ENCODE peak calls at places on chromosomes 7 and 10, in five cellular contexts. H is IMR-90, N is H1, Z is neuronal stem cell, U is mesenchymal stem cell. O is an unnamed sample.

GRCh38 chr7:133672866-133673265 is 420.0 kb downstream of the EXOC4 start:
- DNase-seq in H (no peak), N (no peak), Z (no peak), U (no peak), O (no peak)

GRCh38 chr7:149741629-149742028 is 31.8 kb downstream of the ZNF467 start:
- DNase-seq in H (no peak), N (peak; percentile 43), Z (no peak), U (no peak), O (no peak)

GRCh38 chr7:84686373-84686772 is 491.8 kb upstream of the SEMA3A start:
- DNase-seq in H (no peak), N (no peak), Z (no peak), U (no peak), O (no peak)

GRCh38 chr10:110137142-110137545 is 70.3 kb upstream of the MXI1 start:
- DNase-seq in H (peak; percentile 78), N (no peak), Z (peak; percentile 48), U (peak; percentile 82), O (peak; percentile 21)

GRCh38 chr7:91182819-91183405 is 81.3 kb upstream of the FZD1 start:
- DNase-seq in H (peak; percentile 98), N (no peak), Z (no peak), U (peak; percentile 25), O (no peak)

GRCh38 chr10:105149371-105149871 is 508.3 kb downstream of the SORCS3 start:
- DNase-seq in H (no peak), N (no peak), Z (no peak), U (no peak), O (no peak)

GRCh38 chr10:102654566-102654965 is 10.3 kb downstream of the TRIM8 start:
- DNase-seq in H (no peak), N (no peak), Z (no peak), U (no peak), O (no peak)

GRCh38 chr7:50962962-50963374 is 180.3 kb upstream of the GRB10 start:
- DNase-seq in H (no peak), N (no peak), Z (no peak), U (peak; percentile 25), O (peak; percentile 32)

GRCh38 chr10:50336140-50336539 is 84.8 kb upstream of the ASAH2 start:
- DNase-seq in H (no peak), N (no peak), Z (no peak), U (no peak), O (no peak)

GRCh38 chr10:128098631-128099030 is 27.6 kb downstream of the MKI67 start:
- DNase-seq in H (no peak), N (no peak), Z (no peak), U (no peak), O (no peak)

GRCh38 chr7:101924171-101924570 is 106.7 kb downstream of the CUX1 start:
- DNase-seq in H (peak; percentile 86), N (no peak), Z (no peak), U (peak; percentile 91), O (peak; percentile 32)

GRCh38 chr10:131214521-131215244 is 96.8 kb downstream of the TCERG1L start:
- DNase-seq in H (no peak), N (no peak), Z (no peak), U (no peak), O (no peak)

GRCh38 chr7:151188252-151188542 is 1.1 kb upstream of the ASB10 start:
- DNase-seq in H (no peak), N (no peak), Z (no peak), U (no peak), O (no peak)

GRCh38 chr10:31081937-31082635 is 50.4 kb upstream of the ZNF438 start:
- DNase-seq in H (no peak), N (no peak), Z (peak; percentile 27), U (no peak), O (no peak)

GRCh38 chr10:17616403-17617030 is 657 bp downstream of the HACD1 start:
- DNase-seq in H (peak; percentile 47), N (no peak), Z (peak; percentile 57), U (peak; percentile 72), O (peak; percentile 77)

GRCh38 chr7:104758504-104758903 is 255.5 kb upstream of the KMT2E start:
- DNase-seq in H (no peak), N (no peak), Z (no peak), U (no peak), O (no peak)

GRCh38 chr10:12547301-12547771 is 198.0 kb downstream of the CAMK1D start:
- DNase-seq in H (no peak), N (no peak), Z (no peak), U (no peak), O (no peak)

GRCh38 chr10:99551158-99551557 is 18.4 kb downstream of the NKX2-3 start:
- DNase-seq in H (peak; percentile 56), N (no peak), Z (no peak), U (peak; percentile 97), O (no peak)

GRCh38 chr10:95308389-95309302 is 17.8 kb upstream of the PDLIM1 start:
- DNase-seq in H (peak; percentile 98), N (no peak), Z (no peak), U (peak; percentile 97), O (peak; percentile 30)

GRCh38 chr10:103869336-103869735 is 14.0 kb upstream of the SH3PXD2A start:
- DNase-seq in H (no peak), N (no peak), Z (no peak), U (no peak), O (no peak)

GRCh38 chr7:141584935-141585334 is 33.7 kb downstream of the AGK start:
- DNase-seq in H (no peak), N (no peak), Z (no peak), U (no peak), O (no peak)

GRCh38 chr10:18044976-18045720 is 93.4 kb downstream of the SLC39A12 start:
- DNase-seq in H (peak; percentile 96), N (no peak), Z (no peak), U (peak; percentile 68), O (no peak)

DNA sequence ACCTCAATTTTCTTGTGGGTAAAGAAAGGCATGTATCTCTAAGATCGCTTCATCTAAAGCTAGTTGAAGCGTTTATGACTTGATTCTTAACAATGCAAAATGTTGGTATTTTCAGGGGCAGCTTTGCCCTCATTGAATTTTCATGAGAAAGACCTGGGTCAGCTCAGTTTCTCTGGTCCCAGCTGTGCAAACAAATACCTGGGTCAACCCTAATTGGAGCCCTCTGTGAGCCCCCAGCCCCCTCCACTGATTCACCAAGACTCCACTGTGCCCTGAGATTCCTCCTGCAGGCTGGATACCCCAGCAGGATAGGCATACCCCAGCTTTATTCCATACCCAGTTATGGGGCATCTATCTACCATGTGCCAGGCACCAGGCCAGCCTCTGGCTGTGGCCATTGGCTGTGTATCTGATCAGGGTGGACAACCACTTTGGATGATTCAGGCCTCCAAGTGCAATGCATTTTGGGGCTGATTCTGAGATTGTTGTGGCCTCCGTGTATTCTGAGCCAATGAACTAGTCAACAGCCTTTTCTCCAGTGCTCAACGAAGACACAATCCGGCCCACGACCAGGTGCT is 201.9 kb downstream of the MYOF start:
- DNase-seq in H (no peak), N (peak; percentile 82), Z (no peak), U (no peak), O (no peak)
- H4K91ac ChIP-seq in H (no peak overlapping the region), N (peak overlapping the region; percentile 99), Z (no peak overlapping the region), U (no peak overlapping the region), O (no peak overlapping the region)

GRCh38 chr10:43622022-43622421 is 15.8 kb downstream of the ZNF485 start:
- DNase-seq in H (no peak), N (no peak), Z (no peak), U (no peak), O (no peak)

GRCh38 chr10:43619368-43619767 is 13.1 kb downstream of the ZNF485 start:
- DNase-seq in H (no peak), N (no peak), Z (no peak), U (no peak), O (no peak)

GRCh38 chr10:43628956-43629355 is 19.7 kb downstream of the ZNF32 start:
- DNase-seq in H (no peak), N (no peak), Z (no peak), U (no peak), O (no peak)

GRCh38 chr10:43627942-43628341 is 20.7 kb downstream of the ZNF32 start:
- DNase-seq in H (no peak), N (no peak), Z (no peak), U (no peak), O (no peak)

GRCh38 chr10:43623351-43623750 is 17.1 kb downstream of the ZNF485 start:
- DNase-seq in H (peak; percentile 13), N (no peak), Z (no peak), U (peak; percentile 18), O (peak; percentile 23)
- H3K4me3 ChIP-seq in H (peak overlapping the region; percentile 45), N (no peak overlapping the region), Z (peak overlapping the region; percentile 25), U (no peak overlapping the region), O (no peak overlapping the region)

DNA sequence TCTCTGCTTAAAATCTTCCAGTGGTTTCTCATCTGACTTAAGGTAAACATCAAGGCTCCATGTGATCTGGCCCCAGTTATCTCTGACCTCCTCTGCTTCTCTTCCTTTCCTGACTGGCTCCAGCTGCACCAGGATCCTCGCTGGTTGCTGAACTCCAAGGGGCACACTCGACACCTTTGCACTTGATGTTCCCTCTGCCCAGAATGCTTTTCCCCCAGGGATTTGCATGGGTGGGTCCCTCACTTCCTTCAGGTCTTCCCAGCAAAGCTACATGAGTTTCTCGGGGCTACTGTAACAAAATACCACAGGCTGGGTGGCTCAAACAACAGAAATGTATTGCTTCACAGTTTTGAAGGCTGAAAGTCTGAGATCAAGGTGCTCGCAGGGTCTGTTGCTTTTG is 166.0 kb upstream of the CDCA7L start:
- DNase-seq in H (no peak), N (no peak), Z (no peak), U (no peak), O (no peak)
- H4K91ac ChIP-seq in H (no peak overlapping the region), N (no peak overlapping the region), Z (no peak overlapping the region), U (no peak overlapping the region), O (peak overlapping the region; percentile 38)

GRCh38 chr7:26155531-26156375 is 3.8 kb downstream of the NFE2L3 start:
- DNase-seq in H (peak; percentile 67), N (no peak), Z (no peak), U (peak; percentile 87), O (no peak)

GRCh38 chr7:26153823-26154783 is 2.1 kb downstream of the NFE2L3 start:
- DNase-seq in H (peak; percentile 68), N (peak; percentile 57), Z (no peak), U (peak; percentile 59), O (no peak)

GRCh38 chr7:26159243-26159642 is 7.2 kb downstream of the NFE2L3 start:
- DNase-seq in H (no peak), N (no peak), Z (no peak), U (no peak), O (peak; percentile 90)

GRCh38 chr7:26157520-26158105 is 5.6 kb downstream of the NFE2L3 start:
- DNase-seq in H (no peak), N (no peak), Z (no peak), U (no peak), O (peak; percentile 77)

DNA sequence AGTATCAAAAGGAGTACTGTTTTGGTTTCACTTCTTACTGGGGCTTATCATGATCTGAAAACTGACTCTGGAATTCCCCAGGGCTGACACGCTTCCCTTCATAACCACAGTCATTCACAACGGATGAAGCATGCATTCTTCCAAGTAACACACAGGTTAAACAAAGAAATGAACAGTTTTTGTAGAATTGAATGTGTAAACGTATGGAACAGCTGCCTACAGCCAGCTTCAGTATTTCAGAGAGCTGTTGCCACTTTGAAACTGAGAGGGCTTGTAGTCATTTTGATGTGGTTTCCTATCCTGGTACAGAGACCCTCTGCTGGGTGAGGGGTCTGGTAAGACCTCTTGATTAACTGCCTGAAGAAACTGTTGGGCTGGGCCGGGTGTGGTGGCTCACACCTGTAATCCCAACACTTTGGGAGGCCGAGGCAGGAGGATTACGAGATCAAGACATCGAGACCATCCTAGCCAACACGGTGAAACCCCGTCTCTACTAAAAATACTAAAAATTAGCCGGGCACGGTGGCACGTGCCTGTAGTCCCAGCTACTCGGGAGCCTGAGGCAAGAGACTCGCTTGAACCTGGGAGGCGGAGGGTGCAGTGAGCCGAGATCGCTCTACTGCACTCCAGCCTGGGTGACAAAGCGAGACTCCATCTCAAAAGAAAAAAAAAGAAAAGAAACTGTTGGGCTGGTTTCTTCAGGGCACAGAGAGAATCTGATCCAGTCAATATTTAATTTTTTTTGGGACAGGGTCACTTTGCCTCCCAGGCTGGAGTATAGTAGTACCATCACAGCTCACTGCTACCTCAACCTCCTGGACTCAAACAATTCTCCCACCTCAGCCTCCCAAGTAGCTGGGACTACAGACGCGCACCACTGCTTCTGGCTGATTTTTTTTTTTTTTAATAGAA is 4.7 kb downstream of the NFE2L3 start:
- DNase-seq in H (peak; percentile 97), N (no peak), Z (no peak), U (peak; percentile 96), O (peak; percentile 83)
- H3K4me3 ChIP-seq in H (peak overlapping the region; percentile 20), N (no peak overlapping the region), Z (no peak overlapping the region), U (no peak overlapping the region), O (no peak overlapping the region)

O was measured in trophoblast cell.